ENCODE peak calls at places on chromosome 12, in five cellular contexts. T, R, A, H and E are unnamed samples.

GRCh38 chr12:53618340-53618739 is 7.8 kb downstream of the ATF7 start:
- DNase-seq in T (no peak), R (no peak), A (no peak), H (no peak), E (no peak)

GRCh38 chr12:124919646-124920352 is 5.3 kb upstream of the UBC start:
- DNase-seq in T (peak), R (no peak), A (no peak), H (no peak), E (peak)

GRCh38 chr12:43281563-43281962 is 270.4 kb downstream of the ADAMTS20 start:
- DNase-seq in T (no peak), R (no peak), A (no peak), H (no peak), E (no peak)

GRCh38 chr12:2999265-2999841 is 40.2 kb downstream of the TEAD4 start:
- DNase-seq in T (no peak), R (no peak), A (no peak), H (no peak), E (no peak)

GRCh38 chr12:65192963-65193516 is 23.7 kb downstream of the LEMD3 start:
- DNase-seq in T (no peak), R (no peak), A (no peak), H (no peak), E (no peak)

GRCh38 chr12:93664573-93665138 is 12.5 kb upstream of the CRADD start:
- DNase-seq in T (peak), R (no peak), A (no peak), H (no peak), E (no peak)

GRCh38 chr12:80156306-80156705 is 57.0 kb downstream of the OTOGL start:
- DNase-seq in T (peak), R (no peak), A (no peak), H (no peak), E (no peak)

GRCh38 chr12:52207895-52208294 is 16.1 kb upstream of the KRT80 start:
- DNase-seq in T (peak), R (no peak), A (no peak), H (no peak), E (no peak)

GRCh38 chr12:28699029-28699428 is 450.0 kb upstream of the FAR2 start:
- DNase-seq in T (no peak), R (no peak), A (no peak), H (no peak), E (no peak)

GRCh38 chr12:57896437-57897201 is 44.7 kb upstream of the ATP23 start:
- DNase-seq in T (no peak), R (peak), A (no peak), H (no peak), E (peak)

GRCh38 chr12:108701779-108702435 is 29.4 kb downstream of the CORO1C start:
- DNase-seq in T (peak), R (no peak), A (no peak), H (no peak), E (no peak)

GRCh38 chr12:104792570-104792969 is 165.5 kb downstream of the SLC41A2 start:
- DNase-seq in T (peak), R (peak), A (no peak), H (no peak), E (no peak)

GRCh38 chr12:58529897-58530296 is 390.4 kb downstream of the LRIG3 start:
- DNase-seq in T (peak), R (no peak), A (no peak), H (no peak), E (no peak)

GRCh38 chr12:11497438-11497837 is 102.1 kb upstream of the PRB2 start:
- DNase-seq in T (no peak), R (no peak), A (no peak), H (no peak), E (no peak)

GRCh38 chr12:64099430-64099829 is 122.7 kb downstream of the KICS2 start:
- DNase-seq in T (peak), R (peak), A (no peak), H (no peak), E (no peak)

GRCh38 chr12:132445884-132446471 is 44.0 kb upstream of the FBRSL1 start:
- DNase-seq in T (no peak), R (peak), A (peak), H (peak), E (peak)

GRCh38 chr12:65952737-65953209 is 128.5 kb downstream of the HMGA2 start:
- DNase-seq in T (peak), R (no peak), A (no peak), H (no peak), E (no peak)

GRCh38 chr12:34391771-34392581 is 369.7 kb downstream of the ALG10 start:
- DNase-seq in T (no peak), R (no peak), A (no peak), H (no peak), E (no peak)

GRCh38 chr12:87779858-87780498 is 249.2 kb downstream of the C12orf50 start:
- DNase-seq in T (peak), R (no peak), A (no peak), H (no peak), E (no peak)

GRCh38 chr12:93440043-93440835 is 1.5 kb downstream of the UBE2N start:
- DNase-seq in T (peak), R (no peak), A (no peak), H (no peak), E (no peak)

GRCh38 chr12:29593001-29593400 is 95.5 kb upstream of the OVCH1 start:
- DNase-seq in T (no peak), R (no peak), A (no peak), H (no peak), E (no peak)

GRCh38 chr12:88763536-88764100 is 183.3 kb upstream of the KITLG start:
- DNase-seq in T (peak), R (no peak), A (no peak), H (no peak), E (no peak)

GRCh38 chr12:111578971-111579340 is 20.2 kb downstream of the ATXN2 start:
- DNase-seq in T (no peak), R (no peak), A (no peak), H (no peak), E (no peak)

GRCh38 chr12:100539209-100539608 is 34.3 kb upstream of the GAS2L3 start:
- DNase-seq in T (peak), R (no peak), A (no peak), H (no peak), E (peak)

GRCh38 chr12:47025798-47026197 is 53.6 kb upstream of the PCED1B start:
- DNase-seq in T (no peak), R (no peak), A (no peak), H (no peak), E (no peak)